ENCODE peak calls at places on chromosomes 12 and 14, in nine cellular contexts. N is stromal cell of bone marrow; M is transverse colon; B is OCI-M1; S is cardiac fibroblast; X is stimulated activated CD8-positive, alpha-beta memory T cell treated with anti-CD3 and anti-CD28 coated beads, Interleukin-15, amount 100 ng/mL, for 1 hour; R is tibial nerve; H is mesendoderm; O is stimulated activated naive CD8-positive, alpha-beta T cell treated with anti-CD3 and anti-CD28 coated beads, Interleukin-15, Interleukin-2, amounts not matched to agents 100 U/mL and 50 U/mL, for 24 hours. F is an unnamed sample.

GRCh38 chr14:55417955-55418354 is 6.3 kb upstream of the ATG14 start:
- DNase-seq in B (no peak), N (no peak), O (no peak), S (no peak), H (peak; percentile 31), X (no peak), R (no peak), M (no peak), F (no peak)

GRCh38 chr14:40003773-40004172 is 571.5 kb upstream of the FBXO33 start:
- DNase-seq in R (no peak), M (no peak), S (no peak), B (no peak), O (no peak), X (no peak), N (no peak), H (no peak), F (no peak)

GRCh38 chr12:93783827-93784226 is 106.7 kb downstream of the CRADD start:
- DNase-seq in X (no peak), M (no peak), B (no peak), O (peak; percentile 59), R (no peak), H (no peak), N (no peak), S (no peak), F (peak; percentile 74)

GRCh38 chr12:46788247-46788887 is 37.4 kb downstream of the SLC38A4 start:
- DNase-seq in S (peak; percentile 12), N (no peak), B (no peak), O (no peak), M (no peak), H (no peak), R (no peak), X (no peak), F (no peak)

GRCh38 chr12:80100566-80100965 is 1.2 kb downstream of the OTOGL start:
- DNase-seq in R (no peak), N (no peak), S (no peak), O (no peak), H (no peak), X (no peak), B (no peak), M (no peak), F (no peak)

GRCh38 chr12:52145941-52146821 is 45.6 kb downstream of the KRT80 start:
- DNase-seq in X (no peak), B (no peak), N (no peak), R (no peak), S (no peak), H (no peak), O (no peak), M (peak; percentile 8), F (peak; percentile 53)

GRCh38 chr12:93943766-93944165 is 204.6 kb upstream of the PLXNC1 start:
- DNase-seq in R (no peak), B (peak; percentile 43), N (peak; percentile 80), X (no peak), S (peak; percentile 54), M (no peak), H (peak; percentile 37), O (no peak), F (no peak)

GRCh38 chr12:104386461-104386860 is 70.3 kb upstream of the CHST11 start:
- DNase-seq in N (no peak), M (no peak), X (no peak), H (no peak), B (no peak), O (no peak), S (no peak), R (no peak), F (no peak)

GRCh38 chr12:51028811-51029146 is 2.6 kb upstream of the SLC11A2 start:
- DNase-seq in R (no peak), B (no peak), O (no peak), X (no peak), H (peak; percentile 39), S (peak; percentile 22), N (no peak), M (no peak), F (no peak)

GRCh38 chr14:87992349-87992719 is 648 bp downstream of the GALC start:
- DNase-seq in O (peak; percentile 23), H (no peak), R (no peak), N (peak; percentile 9), M (no peak), S (peak; percentile 27), B (peak; percentile 66), X (no peak), F (no peak)

GRCh38 chr12:64814432-64814831 is 10.0 kb upstream of the TBC1D30 start:
- DNase-seq in B (no peak), R (no peak), S (no peak), X (no peak), M (no peak), N (no peak), H (no peak), O (no peak), F (no peak)

GRCh38 chr14:31196839-31197477 is 10.6 kb downstream of the HECTD1 start:
- DNase-seq in R (no peak), S (no peak), X (no peak), M (no peak), N (no peak), B (peak; percentile 54), H (no peak), O (no peak), F (no peak)

GRCh38 chr14:93396456-93396855 is 34.3 kb upstream of the UNC79 start:
- DNase-seq in S (no peak), M (no peak), N (no peak), H (no peak), R (no peak), X (no peak), B (no peak), O (no peak), F (no peak)

GRCh38 chr14:22177870-22178269 is 411.2 kb downstream of the DAD1 start:
- DNase-seq in S (no peak), R (no peak), O (no peak), N (no peak), M (no peak), X (no peak), H (no peak), B (peak; percentile 71), F (no peak)

GRCh38 chr12:4027412-4027811 is 154.2 kb upstream of the PARP11 start:
- DNase-seq in B (peak; percentile 39), H (no peak), N (no peak), M (no peak), R (no peak), X (peak; percentile 37), O (peak; percentile 60), S (no peak), F (peak; percentile 50)

GRCh38 chr12:42129595-42130204 is 15.0 kb downstream of the GXYLT1 start:
- DNase-seq in M (peak; percentile 13), S (peak; percentile 80), H (peak; percentile 81), N (peak; percentile 61), R (no peak), B (peak; percentile 78), X (no peak), O (no peak), F (no peak)

GRCh38 chr12:52139579-52140062 is 52.2 kb downstream of the KRT80 start:
- DNase-seq in H (peak; percentile 75), B (peak; percentile 21), N (no peak), X (no peak), O (peak; percentile 47), M (peak; percentile 56), R (no peak), S (no peak), F (peak; percentile 86)

GRCh38 chr14:58332514-58332913 is 34.2 kb downstream of the ARID4A start:
- DNase-seq in O (no peak), B (no peak), R (no peak), H (no peak), M (no peak), N (no peak), X (no peak), S (no peak), F (no peak)

GRCh38 chr12:96466939-96467751 is 22.2 kb upstream of the CFAP54 start:
- DNase-seq in N (no peak), X (no peak), M (no peak), S (no peak), B (no peak), H (no peak), R (no peak), O (no peak), F (peak; percentile 63)

GRCh38 chr12:58309806-58310205 is 368.4 kb downstream of the ATP23 start:
- DNase-seq in O (no peak), N (no peak), M (no peak), R (no peak), H (no peak), X (no peak), S (no peak), B (no peak), F (no peak)

GRCh38 chr12:29562167-29562776 is 64.8 kb upstream of the OVCH1 start:
- DNase-seq in S (peak; percentile 93), M (no peak), B (no peak), R (no peak), X (no peak), O (no peak), H (no peak), N (peak; percentile 93), F (no peak)

GRCh38 chr12:105433804-105434203 is 103.3 kb downstream of the C12orf75 start:
- DNase-seq in R (no peak), B (no peak), X (no peak), M (no peak), N (no peak), H (no peak), O (no peak), S (peak; percentile 49), F (no peak)

GRCh38 chr12:58186914-58187313 is 245.5 kb downstream of the ATP23 start:
- DNase-seq in R (no peak), X (no peak), O (no peak), M (no peak), N (no peak), H (no peak), B (peak; percentile 32), S (no peak), F (no peak)

GRCh38 chr12:102957339-102958050 is at the start of gene ASCL1:
- DNase-seq in H (peak; percentile 49), B (no peak), S (peak; percentile 27), N (no peak), R (no peak), M (no peak), X (no peak), O (no peak), F (no peak)

GRCh38 chr12:130031571-130032189 is 127.9 kb upstream of the TMEM132D start:
- DNase-seq in N (no peak), H (peak; percentile 84), R (no peak), B (peak; percentile 79), X (peak; percentile 41), S (peak; percentile 16), O (peak; percentile 76), M (peak; percentile 48), F (peak; percentile 95)

GRCh38 chr14:61479746-61480502 is 158.5 kb downstream of the PRKCH start:
- DNase-seq in M (no peak), X (no peak), B (no peak), O (no peak), N (no peak), S (peak; percentile 51), H (no peak), R (no peak), F (no peak)

GRCh38 chr12:69096669-69097364 is 142.6 kb upstream of the CPSF6 start:
- DNase-seq in N (no peak), S (peak; percentile 20), B (peak; percentile 77), O (no peak), H (no peak), X (no peak), M (no peak), R (no peak), F (no peak)

GRCh38 chr12:53572134-53572758 is 53.9 kb downstream of the ATF7 start:
- DNase-seq in N (no peak), R (no peak), M (no peak), H (no peak), B (no peak), S (no peak), O (no peak), X (no peak), F (no peak)

GRCh38 chr12:91052021-91052420 is 5.8 kb downstream of the KERA start:
- DNase-seq in S (no peak), M (no peak), B (no peak), N (no peak), R (no peak), X (no peak), O (no peak), H (no peak), F (no peak)

GRCh38 chr12:131896080-131896810 is 1.8 kb downstream of the ULK1 start:
- DNase-seq in B (peak; percentile 92), H (peak; percentile 97), M (peak; percentile 93), S (peak; percentile 91), O (peak; percentile 80), R (peak; percentile 90), X (peak; percentile 15), N (peak; percentile 89), F (peak; percentile 99)

F was measured in islet precursor cell.